ENCODE peak calls at places on chromosomes 12 and 14, in seven cellular contexts. E is cardiac fibroblast, H is GM23338, J is psoas muscle, R is HFFc6, B is vagina, O is uterus. W is an unnamed sample.

GRCh38 chr14:60944206-60944605 is 36.7 kb downstream of the TRMT5 start:
- DNase-seq in E (no peak), O (no peak), H (no peak), R (no peak), J (no peak), B (no peak), W (no peak)

GRCh38 chr14:79186523-79186922 is 1016.4 kb downstream of the NRXN3 start:
- DNase-seq in O (no peak), B (no peak), H (no peak), R (no peak), E (peak; percentile 39), J (no peak), W (no peak)

GRCh38 chr12:126038434-126038833 is 973.2 kb downstream of the AACS start:
- DNase-seq in J (no peak), O (no peak), B (no peak), E (no peak), R (no peak), H (no peak), W (no peak)

GRCh38 chr14:88194531-88194930 is 128.5 kb downstream of the KCNK10 start:
- DNase-seq in O (no peak), B (no peak), H (no peak), R (no peak), J (no peak), E (no peak), W (no peak)

GRCh38 chr12:69331482-69331845 is 16.7 kb upstream of the LYZ start:
- DNase-seq in B (no peak), E (no peak), J (no peak), O (no peak), R (no peak), H (no peak), W (no peak)

GRCh38 chr12:20000229-20000869 is 368.0 kb upstream of the PDE3A start:
- DNase-seq in O (no peak), R (no peak), B (no peak), J (no peak), E (no peak), H (peak; percentile 8), W (no peak)

GRCh38 chr14:102097441-102098135 is 10.7 kb upstream of the HSP90AA1 start:
- DNase-seq in H (peak; percentile 43), B (no peak), O (no peak), J (no peak), R (no peak), E (no peak), W (no peak)

GRCh38 chr14:39499514-39499913 is 67.3 kb upstream of the FBXO33 start:
- DNase-seq in H (no peak), R (no peak), E (no peak), O (no peak), B (no peak), J (no peak), W (no peak)

GRCh38 chr12:26378721-26379120 is 183.3 kb downstream of the SSPN start:
- DNase-seq in J (no peak), B (no peak), E (no peak), H (no peak), O (no peak), R (no peak), W (peak; percentile 20)

GRCh38 chr12:25644964-25645363 is 91.9 kb upstream of the LMNTD1 start:
- DNase-seq in J (no peak), E (no peak), O (no peak), H (no peak), B (no peak), R (no peak), W (no peak)

GRCh38 chr12:108967869-108968540 is 52.9 kb downstream of the SVOP start:
- DNase-seq in R (no peak), H (peak; percentile 86), E (peak; percentile 16), B (no peak), O (no peak), J (no peak), W (no peak)
- TF ChIP-seq CTCF in R (peak; percentile 73), H (peak; percentile 82), E (no peak), B (no peak), O (no peak), J (peak; percentile 34), W (peak; percentile 15)

GRCh38 chr14:81302613-81303012 is 81.9 kb upstream of the GTF2A1 start:
- DNase-seq in H (peak; percentile 71), O (no peak), E (no peak), J (no peak), R (no peak), B (no peak), W (no peak)
- TF ChIP-seq CTCF in H (peak; percentile 51), O (no peak), E (no peak), J (no peak), R (no peak), B (no peak), W (no peak)

GRCh38 chr12:51372021-51372420 is 19.2 kb downstream of the GALNT6 start:
- DNase-seq in E (no peak), J (no peak), H (no peak), O (no peak), B (no peak), R (no peak), W (no peak)
- TF ChIP-seq CTCF in E (no peak), J (no peak), H (no peak), O (no peak), B (no peak), R (no peak), W (no peak)

GRCh38 chr14:99188721-99189120 is 83.3 kb downstream of the BCL11B start:
- DNase-seq in R (no peak), E (no peak), H (peak; percentile 79), J (no peak), B (no peak), O (no peak), W (no peak)
- TF ChIP-seq CTCF in R (peak; percentile 21), E (no peak), H (peak; percentile 70), J (peak; percentile 28), B (no peak), O (no peak), W (no peak)

DNA sequence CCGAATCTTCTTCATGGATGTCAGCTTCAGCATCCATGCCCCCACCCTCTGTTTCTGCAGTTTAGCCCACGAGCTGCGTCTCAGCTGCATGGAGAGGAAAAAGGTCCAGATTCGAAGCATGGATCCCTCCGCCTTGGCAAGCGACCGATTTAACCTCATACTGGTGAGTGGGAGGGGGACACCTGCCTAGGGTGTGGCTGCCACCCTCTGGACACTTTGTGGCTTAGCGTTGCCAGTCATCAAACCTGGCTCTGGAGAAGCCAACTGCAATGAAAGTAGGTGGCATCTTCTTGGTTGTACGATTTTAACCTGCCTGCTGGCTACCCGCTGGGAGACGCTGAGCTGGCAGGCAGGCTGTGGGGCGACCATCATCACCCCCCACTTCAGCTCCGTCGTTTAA is 16.7 kb downstream of the DCAF4 start:
- DNase-seq in E (no peak), O (no peak), H (peak; percentile 42), B (no peak), J (no peak), R (no peak), W (no peak)
- TF ChIP-seq CTCF in E (no peak), O (no peak), H (peak; percentile 18), B (no peak), J (no peak), R (no peak), W (no peak)

DNA sequence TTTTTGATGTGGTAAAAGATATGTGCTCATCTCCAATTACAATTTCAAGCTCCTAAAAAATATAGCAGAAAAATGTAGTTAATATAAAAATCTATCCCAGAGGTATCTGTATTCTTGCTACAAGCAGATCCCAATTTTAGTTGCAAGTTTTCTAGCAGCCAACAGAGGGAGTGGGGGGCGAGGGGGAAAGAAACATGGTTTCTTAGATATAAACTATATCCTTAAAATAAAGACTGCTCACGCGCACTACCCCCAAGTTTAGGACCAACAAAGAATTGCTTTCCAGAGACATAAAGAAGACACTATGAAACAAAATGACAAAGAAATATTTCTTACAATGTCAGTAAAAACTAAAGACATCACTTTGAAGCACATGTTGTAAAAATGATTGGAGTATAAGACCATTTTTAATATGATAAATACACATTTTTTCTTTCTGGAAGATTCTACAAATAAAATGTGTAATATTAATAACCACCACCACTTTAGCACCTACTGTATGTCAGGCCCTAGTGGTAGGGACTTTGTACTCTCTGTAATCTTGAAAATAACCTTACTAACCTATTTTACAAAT is 5.4 kb downstream of the MAGOHB start:
- DNase-seq in B (no peak), H (peak; percentile 59), R (peak; percentile 13), J (no peak), E (peak; percentile 42), O (no peak), W (no peak)
- TF ChIP-seq CTCF in B (no peak), H (peak; percentile 48), R (peak; percentile 69), J (peak; percentile 13), E (peak; percentile 43), O (no peak), W (no peak)

W was measured in adrenal gland.